ENCODE peak calls at places on chromosomes 11 and 22, in eight cellular contexts. One of them, this sample, is unnamed.

GRCh38 chr11:126411971-126412381 is 56.5 kb downstream of the ST3GAL4 start:
- DNase-seq in body of pancreas: no peak
- DNase-seq in fibroblast of pulmonary artery: peak; percentile 41
- DNase-seq in HAP-1: no peak
- DNase-seq in stimulated activated CD8-positive, alpha-beta memory T cell treated with anti-CD3 and anti-CD28 coated beads, Interleukin-15, amount 100 ng/mL, for 4 hours: no peak
- DNase-seq in CD4-positive, CD25-positive, alpha-beta regulatory T cell: no peak
- DNase-seq in AG04450: no peak
- DNase-seq in HFFc6: no peak
- DNase-seq in this sample: no peak

GRCh38 chr11:64472593-64473455 is 113.9 kb downstream of the RPS6KA4 start:
- DNase-seq in body of pancreas: peak; percentile 72
- DNase-seq in fibroblast of pulmonary artery: no peak
- DNase-seq in HAP-1: no peak
- DNase-seq in stimulated activated CD8-positive, alpha-beta memory T cell treated with anti-CD3 and anti-CD28 coated beads, Interleukin-15, amount 100 ng/mL, for 4 hours: no peak
- DNase-seq in CD4-positive, CD25-positive, alpha-beta regulatory T cell: no peak
- DNase-seq in AG04450: no peak
- DNase-seq in HFFc6: no peak
- DNase-seq in this sample: no peak

GRCh38 chr11:17544181-17544622 is at the start of gene USH1C:
- DNase-seq in body of pancreas: peak; percentile 65
- DNase-seq in fibroblast of pulmonary artery: no peak
- DNase-seq in HAP-1: no peak
- DNase-seq in stimulated activated CD8-positive, alpha-beta memory T cell treated with anti-CD3 and anti-CD28 coated beads, Interleukin-15, amount 100 ng/mL, for 4 hours: no peak
- DNase-seq in CD4-positive, CD25-positive, alpha-beta regulatory T cell: no peak
- DNase-seq in AG04450: no peak
- DNase-seq in HFFc6: no peak
- DNase-seq in this sample: no peak

GRCh38 chr11:63012450-63013238 is 3.0 kb downstream of the SLC22A8 start:
- DNase-seq in body of pancreas: no peak
- DNase-seq in fibroblast of pulmonary artery: no peak
- DNase-seq in HAP-1: no peak
- DNase-seq in stimulated activated CD8-positive, alpha-beta memory T cell treated with anti-CD3 and anti-CD28 coated beads, Interleukin-15, amount 100 ng/mL, for 4 hours: no peak
- DNase-seq in CD4-positive, CD25-positive, alpha-beta regulatory T cell: no peak
- DNase-seq in AG04450: no peak
- DNase-seq in HFFc6: no peak
- DNase-seq in this sample: no peak

GRCh38 chr11:77322926-77323590 is 21.6 kb upstream of the GDPD4 start:
- DNase-seq in body of pancreas: no peak
- DNase-seq in fibroblast of pulmonary artery: no peak
- DNase-seq in HAP-1: no peak
- DNase-seq in stimulated activated CD8-positive, alpha-beta memory T cell treated with anti-CD3 and anti-CD28 coated beads, Interleukin-15, amount 100 ng/mL, for 4 hours: no peak
- DNase-seq in CD4-positive, CD25-positive, alpha-beta regulatory T cell: no peak
- DNase-seq in AG04450: no peak
- DNase-seq in HFFc6: peak; percentile 10
- DNase-seq in this sample: no peak

GRCh38 chr22:31726692-31727091 is 23.2 kb downstream of the PRR14L start:
- DNase-seq in body of pancreas: no peak
- DNase-seq in fibroblast of pulmonary artery: no peak
- DNase-seq in HAP-1: no peak
- DNase-seq in stimulated activated CD8-positive, alpha-beta memory T cell treated with anti-CD3 and anti-CD28 coated beads, Interleukin-15, amount 100 ng/mL, for 4 hours: no peak
- DNase-seq in CD4-positive, CD25-positive, alpha-beta regulatory T cell: no peak
- DNase-seq in AG04450: no peak
- DNase-seq in HFFc6: no peak
- DNase-seq in this sample: no peak

GRCh38 chr22:33438273-33438672 is 380.1 kb upstream of the SYN3 start:
- DNase-seq in body of pancreas: no peak
- DNase-seq in fibroblast of pulmonary artery: peak; percentile 78
- DNase-seq in HAP-1: no peak
- DNase-seq in stimulated activated CD8-positive, alpha-beta memory T cell treated with anti-CD3 and anti-CD28 coated beads, Interleukin-15, amount 100 ng/mL, for 4 hours: no peak
- DNase-seq in CD4-positive, CD25-positive, alpha-beta regulatory T cell: no peak
- DNase-seq in AG04450: peak; percentile 36
- DNase-seq in HFFc6: peak; percentile 73
- DNase-seq in this sample: no peak

GRCh38 chr22:27113211-27114030 is 456.0 kb downstream of the MIAT start:
- DNase-seq in body of pancreas: peak; percentile 55
- DNase-seq in fibroblast of pulmonary artery: peak; percentile 96
- DNase-seq in HAP-1: no peak
- DNase-seq in stimulated activated CD8-positive, alpha-beta memory T cell treated with anti-CD3 and anti-CD28 coated beads, Interleukin-15, amount 100 ng/mL, for 4 hours: no peak
- DNase-seq in CD4-positive, CD25-positive, alpha-beta regulatory T cell: no peak
- DNase-seq in AG04450: no peak
- DNase-seq in HFFc6: peak; percentile 84
- DNase-seq in this sample: no peak

GRCh38 chr22:39289445-39290247 is 29.8 kb downstream of the RPL3 start:
- DNase-seq in body of pancreas: peak; percentile 38
- DNase-seq in fibroblast of pulmonary artery: no peak
- DNase-seq in HAP-1: no peak
- DNase-seq in stimulated activated CD8-positive, alpha-beta memory T cell treated with anti-CD3 and anti-CD28 coated beads, Interleukin-15, amount 100 ng/mL, for 4 hours: no peak
- DNase-seq in CD4-positive, CD25-positive, alpha-beta regulatory T cell: no peak
- DNase-seq in AG04450: no peak
- DNase-seq in HFFc6: no peak
- DNase-seq in this sample: no peak

GRCh38 chr22:39472570-39473556 is 16.1 kb downstream of the MGAT3 start:
- DNase-seq in body of pancreas: peak; percentile 53
- DNase-seq in fibroblast of pulmonary artery: peak; percentile 58
- DNase-seq in HAP-1: no peak
- DNase-seq in stimulated activated CD8-positive, alpha-beta memory T cell treated with anti-CD3 and anti-CD28 coated beads, Interleukin-15, amount 100 ng/mL, for 4 hours: no peak
- DNase-seq in CD4-positive, CD25-positive, alpha-beta regulatory T cell: no peak
- DNase-seq in AG04450: no peak
- DNase-seq in HFFc6: no peak
- DNase-seq in this sample: no peak

GRCh38 chr11:63838682-63839507 is at the start of gene MARK2:
- DNase-seq in body of pancreas: peak; percentile 99
- DNase-seq in fibroblast of pulmonary artery: peak; percentile 98
- DNase-seq in HAP-1: peak; percentile 95
- DNase-seq in stimulated activated CD8-positive, alpha-beta memory T cell treated with anti-CD3 and anti-CD28 coated beads, Interleukin-15, amount 100 ng/mL, for 4 hours: peak; percentile 98
- DNase-seq in CD4-positive, CD25-positive, alpha-beta regulatory T cell: peak; percentile 100
- DNase-seq in AG04450: peak; percentile 96
- DNase-seq in HFFc6: peak; percentile 96
- DNase-seq in this sample: peak; percentile 98

GRCh38 chr11:47164321-47164720 is 12.4 kb downstream of the ARFGAP2 start:
- DNase-seq in body of pancreas: no peak
- DNase-seq in fibroblast of pulmonary artery: no peak
- DNase-seq in HAP-1: no peak
- DNase-seq in stimulated activated CD8-positive, alpha-beta memory T cell treated with anti-CD3 and anti-CD28 coated beads, Interleukin-15, amount 100 ng/mL, for 4 hours: no peak
- DNase-seq in CD4-positive, CD25-positive, alpha-beta regulatory T cell: no peak
- DNase-seq in AG04450: no peak
- DNase-seq in HFFc6: no peak
- DNase-seq in this sample: no peak

GRCh38 chr22:30785527-30785926 is 90.9 kb downstream of the OSBP2 start:
- DNase-seq in body of pancreas: no peak
- DNase-seq in fibroblast of pulmonary artery: no peak
- DNase-seq in HAP-1: no peak
- DNase-seq in stimulated activated CD8-positive, alpha-beta memory T cell treated with anti-CD3 and anti-CD28 coated beads, Interleukin-15, amount 100 ng/mL, for 4 hours: no peak
- DNase-seq in CD4-positive, CD25-positive, alpha-beta regulatory T cell: no peak
- DNase-seq in AG04450: no peak
- DNase-seq in HFFc6: no peak
- DNase-seq in this sample: no peak

GRCh38 chr11:70437111-70437784 is 38.9 kb downstream of the CTTN start:
- DNase-seq in body of pancreas: no peak
- DNase-seq in fibroblast of pulmonary artery: no peak
- DNase-seq in HAP-1: no peak
- DNase-seq in stimulated activated CD8-positive, alpha-beta memory T cell treated with anti-CD3 and anti-CD28 coated beads, Interleukin-15, amount 100 ng/mL, for 4 hours: no peak
- DNase-seq in CD4-positive, CD25-positive, alpha-beta regulatory T cell: no peak
- DNase-seq in AG04450: no peak
- DNase-seq in HFFc6: no peak
- DNase-seq in this sample: no peak

GRCh38 chr22:46432164-46433068 is 96.9 kb downstream of the TRMU start:
- DNase-seq in body of pancreas: no peak
- DNase-seq in fibroblast of pulmonary artery: no peak
- DNase-seq in HAP-1: no peak
- DNase-seq in stimulated activated CD8-positive, alpha-beta memory T cell treated with anti-CD3 and anti-CD28 coated beads, Interleukin-15, amount 100 ng/mL, for 4 hours: no peak
- DNase-seq in CD4-positive, CD25-positive, alpha-beta regulatory T cell: peak; percentile 58
- DNase-seq in AG04450: no peak
- DNase-seq in HFFc6: no peak
- DNase-seq in this sample: no peak

GRCh38 chr22:38205261-38206128 is 3.7 kb downstream of the MAFF start:
- DNase-seq in body of pancreas: peak; percentile 46
- DNase-seq in fibroblast of pulmonary artery: peak; percentile 87
- DNase-seq in HAP-1: no peak
- DNase-seq in stimulated activated CD8-positive, alpha-beta memory T cell treated with anti-CD3 and anti-CD28 coated beads, Interleukin-15, amount 100 ng/mL, for 4 hours: no peak
- DNase-seq in CD4-positive, CD25-positive, alpha-beta regulatory T cell: no peak
- DNase-seq in AG04450: peak; percentile 46
- DNase-seq in HFFc6: peak; percentile 79
- DNase-seq in this sample: no peak

GRCh38 chr22:38755155-38755910 is 465 bp downstream of the SUN2 start:
- DNase-seq in body of pancreas: peak; percentile 97
- DNase-seq in fibroblast of pulmonary artery: peak; percentile 68
- DNase-seq in HAP-1: peak; percentile 33
- DNase-seq in stimulated activated CD8-positive, alpha-beta memory T cell treated with anti-CD3 and anti-CD28 coated beads, Interleukin-15, amount 100 ng/mL, for 4 hours: no peak
- DNase-seq in CD4-positive, CD25-positive, alpha-beta regulatory T cell: peak; percentile 51
- DNase-seq in AG04450: no peak
- DNase-seq in HFFc6: peak; percentile 75
- DNase-seq in this sample: no peak

GRCh38 chr11:93537767-93538261 is 5.4 kb downstream of the SMCO4 start:
- DNase-seq in body of pancreas: peak; percentile 39
- DNase-seq in fibroblast of pulmonary artery: no peak
- DNase-seq in HAP-1: no peak
- DNase-seq in stimulated activated CD8-positive, alpha-beta memory T cell treated with anti-CD3 and anti-CD28 coated beads, Interleukin-15, amount 100 ng/mL, for 4 hours: no peak
- DNase-seq in CD4-positive, CD25-positive, alpha-beta regulatory T cell: no peak
- DNase-seq in AG04450: no peak
- DNase-seq in HFFc6: no peak
- DNase-seq in this sample: no peak

GRCh38 chr11:99069831-99070444 is 49.2 kb downstream of the CNTN5 start:
- DNase-seq in body of pancreas: peak; percentile 40
- DNase-seq in fibroblast of pulmonary artery: peak; percentile 32
- DNase-seq in HAP-1: no peak
- DNase-seq in stimulated activated CD8-positive, alpha-beta memory T cell treated with anti-CD3 and anti-CD28 coated beads, Interleukin-15, amount 100 ng/mL, for 4 hours: no peak
- DNase-seq in CD4-positive, CD25-positive, alpha-beta regulatory T cell: no peak
- DNase-seq in AG04450: no peak
- DNase-seq in HFFc6: no peak
- DNase-seq in this sample: no peak

GRCh38 chr11:95378789-95379188 is 147.8 kb upstream of the SESN3 start:
- DNase-seq in body of pancreas: no peak
- DNase-seq in fibroblast of pulmonary artery: no peak
- DNase-seq in HAP-1: no peak
- DNase-seq in stimulated activated CD8-positive, alpha-beta memory T cell treated with anti-CD3 and anti-CD28 coated beads, Interleukin-15, amount 100 ng/mL, for 4 hours: no peak
- DNase-seq in CD4-positive, CD25-positive, alpha-beta regulatory T cell: no peak
- DNase-seq in AG04450: no peak
- DNase-seq in HFFc6: no peak
- DNase-seq in this sample: no peak

GRCh38 chr11:122235615-122236014 is 119.6 kb upstream of the BLID start:
- DNase-seq in body of pancreas: peak; percentile 76
- DNase-seq in fibroblast of pulmonary artery: peak; percentile 61
- DNase-seq in HAP-1: no peak
- DNase-seq in stimulated activated CD8-positive, alpha-beta memory T cell treated with anti-CD3 and anti-CD28 coated beads, Interleukin-15, amount 100 ng/mL, for 4 hours: no peak
- DNase-seq in CD4-positive, CD25-positive, alpha-beta regulatory T cell: no peak
- DNase-seq in AG04450: peak; percentile 94
- DNase-seq in HFFc6: peak; percentile 80
- DNase-seq in this sample: no peak

GRCh38 chr11:113663567-113663966 is 42.5 kb downstream of the TMPRSS5 start:
- DNase-seq in body of pancreas: no peak
- DNase-seq in fibroblast of pulmonary artery: no peak
- DNase-seq in HAP-1: no peak
- DNase-seq in stimulated activated CD8-positive, alpha-beta memory T cell treated with anti-CD3 and anti-CD28 coated beads, Interleukin-15, amount 100 ng/mL, for 4 hours: no peak
- DNase-seq in CD4-positive, CD25-positive, alpha-beta regulatory T cell: no peak
- DNase-seq in AG04450: no peak
- DNase-seq in HFFc6: no peak
- DNase-seq in this sample: no peak

GRCh38 chr11:75334976-75335375 is 16.5 kb downstream of the ARRB1 start:
- DNase-seq in body of pancreas: no peak
- DNase-seq in fibroblast of pulmonary artery: no peak
- DNase-seq in HAP-1: no peak
- DNase-seq in stimulated activated CD8-positive, alpha-beta memory T cell treated with anti-CD3 and anti-CD28 coated beads, Interleukin-15, amount 100 ng/mL, for 4 hours: no peak
- DNase-seq in CD4-positive, CD25-positive, alpha-beta regulatory T cell: no peak
- DNase-seq in AG04450: no peak
- DNase-seq in HFFc6: no peak
- DNase-seq in this sample: peak; percentile 80

GRCh38 chr22:40176921-40177737 is 596 bp upstream of the TNRC6B start:
- DNase-seq in body of pancreas: peak; percentile 66
- DNase-seq in fibroblast of pulmonary artery: peak; percentile 79
- DNase-seq in HAP-1: peak; percentile 49
- DNase-seq in stimulated activated CD8-positive, alpha-beta memory T cell treated with anti-CD3 and anti-CD28 coated beads, Interleukin-15, amount 100 ng/mL, for 4 hours: peak; percentile 60
- DNase-seq in CD4-positive, CD25-positive, alpha-beta regulatory T cell: peak; percentile 62
- DNase-seq in AG04450: no peak
- DNase-seq in HFFc6: peak; percentile 54
- DNase-seq in this sample: peak; percentile 57

GRCh38 chr11:115572551-115572950 is 68.3 kb upstream of the CADM1 start:
- DNase-seq in body of pancreas: no peak
- DNase-seq in fibroblast of pulmonary artery: no peak
- DNase-seq in HAP-1: no peak
- DNase-seq in stimulated activated CD8-positive, alpha-beta memory T cell treated with anti-CD3 and anti-CD28 coated beads, Interleukin-15, amount 100 ng/mL, for 4 hours: no peak
- DNase-seq in CD4-positive, CD25-positive, alpha-beta regulatory T cell: no peak
- DNase-seq in AG04450: no peak
- DNase-seq in HFFc6: no peak
- DNase-seq in this sample: no peak

GRCh38 chr11:25065711-25066110 is 568.9 kb downstream of the LUZP2 start:
- DNase-seq in body of pancreas: no peak
- DNase-seq in fibroblast of pulmonary artery: peak; percentile 16
- DNase-seq in HAP-1: no peak
- DNase-seq in stimulated activated CD8-positive, alpha-beta memory T cell treated with anti-CD3 and anti-CD28 coated beads, Interleukin-15, amount 100 ng/mL, for 4 hours: no peak
- DNase-seq in CD4-positive, CD25-positive, alpha-beta regulatory T cell: no peak
- DNase-seq in AG04450: no peak
- DNase-seq in HFFc6: no peak
- DNase-seq in this sample: no peak

GRCh38 chr22:19407649-19408606 is 23.6 kb downstream of the HIRA start:
- DNase-seq in body of pancreas: peak; percentile 78
- DNase-seq in fibroblast of pulmonary artery: peak; percentile 30
- DNase-seq in HAP-1: no peak
- DNase-seq in stimulated activated CD8-positive, alpha-beta memory T cell treated with anti-CD3 and anti-CD28 coated beads, Interleukin-15, amount 100 ng/mL, for 4 hours: no peak
- DNase-seq in CD4-positive, CD25-positive, alpha-beta regulatory T cell: no peak
- DNase-seq in AG04450: no peak
- DNase-seq in HFFc6: no peak
- DNase-seq in this sample: no peak

GRCh38 chr11:79437274-79437980 is 3.4 kb downstream of the TENM4 start:
- DNase-seq in body of pancreas: peak; percentile 71
- DNase-seq in fibroblast of pulmonary artery: no peak
- DNase-seq in HAP-1: peak; percentile 60
- DNase-seq in stimulated activated CD8-positive, alpha-beta memory T cell treated with anti-CD3 and anti-CD28 coated beads, Interleukin-15, amount 100 ng/mL, for 4 hours: no peak
- DNase-seq in CD4-positive, CD25-positive, alpha-beta regulatory T cell: no peak
- DNase-seq in AG04450: no peak
- DNase-seq in HFFc6: peak; percentile 46
- DNase-seq in this sample: peak; percentile 48

GRCh38 chr11:58844600-58844999 is at the start of gene GLYATL2:
- DNase-seq in body of pancreas: no peak
- DNase-seq in fibroblast of pulmonary artery: no peak
- DNase-seq in HAP-1: peak; percentile 78
- DNase-seq in stimulated activated CD8-positive, alpha-beta memory T cell treated with anti-CD3 and anti-CD28 coated beads, Interleukin-15, amount 100 ng/mL, for 4 hours: no peak
- DNase-seq in CD4-positive, CD25-positive, alpha-beta regulatory T cell: no peak
- DNase-seq in AG04450: no peak
- DNase-seq in HFFc6: no peak
- DNase-seq in this sample: no peak

GRCh38 chr11:59680287-59681154 is 11.7 kb upstream of the PATL1 start:
- DNase-seq in body of pancreas: peak; percentile 78
- DNase-seq in fibroblast of pulmonary artery: peak; percentile 90
- DNase-seq in HAP-1: peak; percentile 54
- DNase-seq in stimulated activated CD8-positive, alpha-beta memory T cell treated with anti-CD3 and anti-CD28 coated beads, Interleukin-15, amount 100 ng/mL, for 4 hours: peak; percentile 29
- DNase-seq in CD4-positive, CD25-positive, alpha-beta regulatory T cell: peak; percentile 59
- DNase-seq in AG04450: peak; percentile 61
- DNase-seq in HFFc6: peak; percentile 78
- DNase-seq in this sample: peak; percentile 80

GRCh38 chr22:30469165-30469564 is 2.7 kb downstream of the SEC14L3 start:
- DNase-seq in body of pancreas: no peak
- DNase-seq in fibroblast of pulmonary artery: no peak
- DNase-seq in HAP-1: no peak
- DNase-seq in stimulated activated CD8-positive, alpha-beta memory T cell treated with anti-CD3 and anti-CD28 coated beads, Interleukin-15, amount 100 ng/mL, for 4 hours: no peak
- DNase-seq in CD4-positive, CD25-positive, alpha-beta regulatory T cell: no peak
- DNase-seq in AG04450: no peak
- DNase-seq in HFFc6: no peak
- DNase-seq in this sample: no peak

GRCh38 chr11:76768091-76769047 is 14.8 kb upstream of the TSKU start:
- DNase-seq in body of pancreas: peak; percentile 63
- DNase-seq in fibroblast of pulmonary artery: peak; percentile 28
- DNase-seq in HAP-1: no peak
- DNase-seq in stimulated activated CD8-positive, alpha-beta memory T cell treated with anti-CD3 and anti-CD28 coated beads, Interleukin-15, amount 100 ng/mL, for 4 hours: no peak
- DNase-seq in CD4-positive, CD25-positive, alpha-beta regulatory T cell: no peak
- DNase-seq in AG04450: no peak
- DNase-seq in HFFc6: no peak
- DNase-seq in this sample: no peak

GRCh38 chr11:105179542-105180278 is 40.1 kb upstream of the CARD18 start:
- DNase-seq in body of pancreas: peak; percentile 48
- DNase-seq in fibroblast of pulmonary artery: no peak
- DNase-seq in HAP-1: no peak
- DNase-seq in stimulated activated CD8-positive, alpha-beta memory T cell treated with anti-CD3 and anti-CD28 coated beads, Interleukin-15, amount 100 ng/mL, for 4 hours: no peak
- DNase-seq in CD4-positive, CD25-positive, alpha-beta regulatory T cell: no peak
- DNase-seq in AG04450: no peak
- DNase-seq in HFFc6: no peak
- DNase-seq in this sample: no peak

GRCh38 chr11:44596541-44597276 is 31.2 kb downstream of the CD82 start:
- DNase-seq in body of pancreas: no peak
- DNase-seq in fibroblast of pulmonary artery: no peak
- DNase-seq in HAP-1: no peak
- DNase-seq in stimulated activated CD8-positive, alpha-beta memory T cell treated with anti-CD3 and anti-CD28 coated beads, Interleukin-15, amount 100 ng/mL, for 4 hours: peak; percentile 42
- DNase-seq in CD4-positive, CD25-positive, alpha-beta regulatory T cell: peak; percentile 46
- DNase-seq in AG04450: no peak
- DNase-seq in HFFc6: no peak
- DNase-seq in this sample: no peak